ENCODE peak calls at places on chromosomes 1 and 21, in ten cellular contexts. One of them, this sample, is unnamed.

GRCh38 chr1:42658880-42659337 is 686 bp downstream of the PPIH start:
- DNase-seq in fibroblast of lung: peak; percentile 33
- DNase-seq in heart right ventricle: no peak
- DNase-seq in CD8-positive, alpha-beta T cell: no peak
- DNase-seq in fibroblast of villous mesenchyme: peak; percentile 42
- DNase-seq in GM23338: no peak
- DNase-seq in endothelial cell: no peak
- DNase-seq in fibroblast of pulmonary artery: peak; percentile 21
- DNase-seq in HCT116: no peak
- DNase-seq in mucosa of descending colon: no peak
- DNase-seq in this sample: no peak

GRCh38 chr1:65979145-65979544 is 186.4 kb downstream of the PDE4B start:
- DNase-seq in mucosa of descending colon: no peak
- DNase-seq in GM23338: no peak
- DNase-seq in fibroblast of pulmonary artery: peak; percentile 82
- DNase-seq in fibroblast of lung: peak; percentile 70
- DNase-seq in fibroblast of villous mesenchyme: peak; percentile 30
- DNase-seq in CD8-positive, alpha-beta T cell: no peak
- DNase-seq in HCT116: no peak
- DNase-seq in endothelial cell: no peak
- DNase-seq in heart right ventricle: no peak
- DNase-seq in this sample: peak; percentile 20

GRCh38 chr21:38478782-38479181 is 19.5 kb downstream of the ERG start:
- DNase-seq in CD8-positive, alpha-beta T cell: no peak
- DNase-seq in fibroblast of villous mesenchyme: peak; percentile 73
- DNase-seq in fibroblast of lung: peak; percentile 97
- DNase-seq in heart right ventricle: no peak
- DNase-seq in endothelial cell: no peak
- DNase-seq in GM23338: no peak
- DNase-seq in mucosa of descending colon: no peak
- DNase-seq in fibroblast of pulmonary artery: peak; percentile 86
- DNase-seq in HCT116: no peak
- DNase-seq in this sample: no peak

GRCh38 chr1:81712425-81712824 is 88.3 kb upstream of the ADGRL2 start:
- DNase-seq in fibroblast of lung: no peak
- DNase-seq in fibroblast of pulmonary artery: no peak
- DNase-seq in GM23338: no peak
- DNase-seq in fibroblast of villous mesenchyme: no peak
- DNase-seq in endothelial cell: no peak
- DNase-seq in mucosa of descending colon: no peak
- DNase-seq in CD8-positive, alpha-beta T cell: no peak
- DNase-seq in HCT116: no peak
- DNase-seq in heart right ventricle: no peak
- DNase-seq in this sample: no peak

GRCh38 chr21:43289966-43290365 is 121.2 kb downstream of the CRYAA start:
- DNase-seq in CD8-positive, alpha-beta T cell: no peak
- DNase-seq in fibroblast of villous mesenchyme: no peak
- DNase-seq in mucosa of descending colon: peak; percentile 15
- DNase-seq in endothelial cell: no peak
- DNase-seq in fibroblast of pulmonary artery: no peak
- DNase-seq in HCT116: no peak
- DNase-seq in GM23338: no peak
- DNase-seq in fibroblast of lung: no peak
- DNase-seq in heart right ventricle: no peak
- DNase-seq in this sample: no peak

GRCh38 chr1:57162607-57163235 is 196.9 kb upstream of the C8B start:
- DNase-seq in heart right ventricle: peak; percentile 24
- DNase-seq in GM23338: no peak
- DNase-seq in CD8-positive, alpha-beta T cell: no peak
- DNase-seq in mucosa of descending colon: no peak
- DNase-seq in fibroblast of villous mesenchyme: no peak
- DNase-seq in fibroblast of pulmonary artery: no peak
- DNase-seq in endothelial cell: no peak
- DNase-seq in HCT116: no peak
- DNase-seq in fibroblast of lung: no peak
- DNase-seq in this sample: no peak

GRCh38 chr1:35136780-35137179 is 56.2 kb downstream of the SFPQ start:
- DNase-seq in mucosa of descending colon: no peak
- DNase-seq in fibroblast of villous mesenchyme: no peak
- DNase-seq in heart right ventricle: no peak
- DNase-seq in fibroblast of lung: no peak
- DNase-seq in HCT116: no peak
- DNase-seq in CD8-positive, alpha-beta T cell: no peak
- DNase-seq in GM23338: no peak
- DNase-seq in endothelial cell: no peak
- DNase-seq in fibroblast of pulmonary artery: no peak
- DNase-seq in this sample: no peak

GRCh38 chr1:212221801-212222200 is 63.4 kb upstream of the PPP2R5A start:
- DNase-seq in CD8-positive, alpha-beta T cell: no peak
- DNase-seq in GM23338: no peak
- DNase-seq in endothelial cell: no peak
- DNase-seq in mucosa of descending colon: no peak
- DNase-seq in fibroblast of lung: peak; percentile 31
- DNase-seq in heart right ventricle: no peak
- DNase-seq in HCT116: no peak
- DNase-seq in fibroblast of pulmonary artery: peak; percentile 51
- DNase-seq in fibroblast of villous mesenchyme: peak; percentile 36
- DNase-seq in this sample: no peak

GRCh38 chr21:33127154-33127893 is 57.4 kb downstream of the OLIG1 start:
- DNase-seq in mucosa of descending colon: no peak
- DNase-seq in endothelial cell: peak; percentile 88
- DNase-seq in fibroblast of lung: peak; percentile 44
- DNase-seq in GM23338: peak; percentile 91
- DNase-seq in HCT116: peak; percentile 48
- DNase-seq in fibroblast of pulmonary artery: peak; percentile 67
- DNase-seq in heart right ventricle: peak; percentile 53
- DNase-seq in CD8-positive, alpha-beta T cell: peak; percentile 49
- DNase-seq in fibroblast of villous mesenchyme: peak; percentile 66
- DNase-seq in this sample: peak; percentile 89

GRCh38 chr1:1873186-1873585 is 17.7 kb downstream of the GNB1 start:
- DNase-seq in GM23338: no peak
- DNase-seq in mucosa of descending colon: peak; percentile 71
- DNase-seq in fibroblast of pulmonary artery: no peak
- DNase-seq in fibroblast of lung: no peak
- DNase-seq in CD8-positive, alpha-beta T cell: no peak
- DNase-seq in endothelial cell: no peak
- DNase-seq in fibroblast of villous mesenchyme: no peak
- DNase-seq in heart right ventricle: peak; percentile 84
- DNase-seq in HCT116: no peak
- DNase-seq in this sample: no peak

GRCh38 chr1:212915245-212916091 is 34.9 kb upstream of the VASH2 start:
- DNase-seq in fibroblast of pulmonary artery: peak; percentile 81
- DNase-seq in mucosa of descending colon: no peak
- DNase-seq in heart right ventricle: peak; percentile 36
- DNase-seq in CD8-positive, alpha-beta T cell: no peak
- DNase-seq in HCT116: no peak
- DNase-seq in GM23338: peak; percentile 83
- DNase-seq in endothelial cell: peak; percentile 20
- DNase-seq in fibroblast of lung: peak; percentile 51
- DNase-seq in fibroblast of villous mesenchyme: peak; percentile 69
- DNase-seq in this sample: no peak

GRCh38 chr1:8816306-8816705 is 1.1 kb downstream of the RERE start:
- DNase-seq in endothelial cell: no peak
- DNase-seq in fibroblast of pulmonary artery: peak; percentile 61
- DNase-seq in CD8-positive, alpha-beta T cell: no peak
- DNase-seq in heart right ventricle: no peak
- DNase-seq in mucosa of descending colon: no peak
- DNase-seq in fibroblast of villous mesenchyme: peak; percentile 61
- DNase-seq in GM23338: no peak
- DNase-seq in HCT116: no peak
- DNase-seq in fibroblast of lung: peak; percentile 60
- DNase-seq in this sample: no peak

GRCh38 chr1:8816831-8817412 is 518 bp downstream of the RERE start:
- DNase-seq in mucosa of descending colon: peak; percentile 66
- DNase-seq in fibroblast of lung: peak; percentile 23
- DNase-seq in endothelial cell: peak; percentile 26
- DNase-seq in fibroblast of villous mesenchyme: peak; percentile 26
- DNase-seq in GM23338: peak; percentile 54
- DNase-seq in HCT116: no peak
- DNase-seq in CD8-positive, alpha-beta T cell: peak; percentile 15
- DNase-seq in fibroblast of pulmonary artery: no peak
- DNase-seq in heart right ventricle: no peak
- DNase-seq in this sample: peak; percentile 38

GRCh38 chr1:8815582-8816285 is 1.7 kb downstream of the RERE start:
- DNase-seq in endothelial cell: peak; percentile 17
- DNase-seq in mucosa of descending colon: no peak
- DNase-seq in HCT116: no peak
- DNase-seq in heart right ventricle: no peak
- DNase-seq in CD8-positive, alpha-beta T cell: no peak
- DNase-seq in fibroblast of lung: peak; percentile 53
- DNase-seq in fibroblast of villous mesenchyme: peak; percentile 27
- DNase-seq in GM23338: no peak
- DNase-seq in fibroblast of pulmonary artery: peak; percentile 67
- DNase-seq in this sample: no peak

GRCh38 chr1:8818325-8818775 is 910 bp upstream of the RERE start:
- DNase-seq in fibroblast of pulmonary artery: peak; percentile 89
- DNase-seq in CD8-positive, alpha-beta T cell: no peak
- DNase-seq in mucosa of descending colon: no peak
- DNase-seq in heart right ventricle: peak; percentile 51
- DNase-seq in fibroblast of lung: peak; percentile 75
- DNase-seq in HCT116: peak; percentile 42
- DNase-seq in GM23338: no peak
- DNase-seq in fibroblast of villous mesenchyme: peak; percentile 80
- DNase-seq in endothelial cell: no peak
- DNase-seq in this sample: no peak

GRCh38 chr1:8817413-8818324 is at the start of gene RERE:
- DNase-seq in HCT116: peak; percentile 78
- DNase-seq in endothelial cell: peak; percentile 99
- DNase-seq in GM23338: peak; percentile 93
- DNase-seq in heart right ventricle: peak; percentile 93
- DNase-seq in CD8-positive, alpha-beta T cell: peak; percentile 95
- DNase-seq in fibroblast of villous mesenchyme: peak; percentile 97
- DNase-seq in fibroblast of pulmonary artery: peak; percentile 94
- DNase-seq in fibroblast of lung: peak; percentile 92
- DNase-seq in mucosa of descending colon: peak; percentile 94
- DNase-seq in this sample: peak; percentile 97
- TF ChIP-seq CTCF in HCT116: no peak
- TF ChIP-seq CTCF in endothelial cell: no peak
- TF ChIP-seq CTCF in GM23338: no peak
- TF ChIP-seq CTCF in heart right ventricle: peak; percentile 6
- TF ChIP-seq CTCF in CD8-positive, alpha-beta T cell: no peak
- TF ChIP-seq CTCF in fibroblast of villous mesenchyme: no peak
- TF ChIP-seq CTCF in fibroblast of pulmonary artery: no peak
- TF ChIP-seq CTCF in fibroblast of lung: no peak
- TF ChIP-seq CTCF in mucosa of descending colon: no peak
- TF ChIP-seq CTCF in this sample: no peak

GRCh38 chr21:36686955-36687354 is 12.0 kb upstream of the SIM2 start:
- DNase-seq in HCT116: no peak
- DNase-seq in heart right ventricle: no peak
- DNase-seq in mucosa of descending colon: no peak
- DNase-seq in fibroblast of villous mesenchyme: no peak
- DNase-seq in fibroblast of pulmonary artery: no peak
- DNase-seq in CD8-positive, alpha-beta T cell: no peak
- DNase-seq in endothelial cell: no peak
- DNase-seq in GM23338: no peak
- DNase-seq in fibroblast of lung: no peak
- DNase-seq in this sample: no peak

GRCh38 chr21:36689324-36689723 is 9.6 kb upstream of the SIM2 start:
- DNase-seq in heart right ventricle: no peak
- DNase-seq in endothelial cell: no peak
- DNase-seq in HCT116: no peak
- DNase-seq in fibroblast of pulmonary artery: no peak
- DNase-seq in fibroblast of lung: no peak
- DNase-seq in CD8-positive, alpha-beta T cell: no peak
- DNase-seq in GM23338: no peak
- DNase-seq in fibroblast of villous mesenchyme: no peak
- DNase-seq in mucosa of descending colon: no peak
- DNase-seq in this sample: no peak

GRCh38 chr21:36688324-36688723 is 10.6 kb upstream of the SIM2 start:
- DNase-seq in GM23338: no peak
- DNase-seq in mucosa of descending colon: no peak
- DNase-seq in fibroblast of lung: no peak
- DNase-seq in fibroblast of villous mesenchyme: no peak
- DNase-seq in fibroblast of pulmonary artery: no peak
- DNase-seq in CD8-positive, alpha-beta T cell: no peak
- DNase-seq in HCT116: no peak
- DNase-seq in heart right ventricle: no peak
- DNase-seq in endothelial cell: no peak
- DNase-seq in this sample: no peak

GRCh38 chr21:36681117-36681631 is 17.7 kb upstream of the SIM2 start:
- DNase-seq in fibroblast of pulmonary artery: no peak
- DNase-seq in mucosa of descending colon: no peak
- DNase-seq in endothelial cell: no peak
- DNase-seq in CD8-positive, alpha-beta T cell: no peak
- DNase-seq in heart right ventricle: no peak
- DNase-seq in fibroblast of villous mesenchyme: no peak
- DNase-seq in fibroblast of lung: no peak
- DNase-seq in GM23338: no peak
- DNase-seq in HCT116: no peak
- DNase-seq in this sample: no peak

GRCh38 chr21:36684957-36685714 is 13.8 kb upstream of the SIM2 start:
- DNase-seq in fibroblast of lung: no peak
- DNase-seq in GM23338: no peak
- DNase-seq in fibroblast of villous mesenchyme: no peak
- DNase-seq in fibroblast of pulmonary artery: no peak
- DNase-seq in CD8-positive, alpha-beta T cell: no peak
- DNase-seq in heart right ventricle: peak; percentile 32
- DNase-seq in mucosa of descending colon: no peak
- DNase-seq in HCT116: no peak
- DNase-seq in endothelial cell: no peak
- DNase-seq in this sample: no peak
- TF ChIP-seq CTCF in fibroblast of lung: no peak
- TF ChIP-seq CTCF in GM23338: no peak
- TF ChIP-seq CTCF in fibroblast of villous mesenchyme: no peak
- TF ChIP-seq CTCF in fibroblast of pulmonary artery: no peak
- TF ChIP-seq CTCF in CD8-positive, alpha-beta T cell: no peak
- TF ChIP-seq CTCF in heart right ventricle: no peak
- TF ChIP-seq CTCF in mucosa of descending colon: no peak
- TF ChIP-seq CTCF in HCT116: no peak
- TF ChIP-seq CTCF in endothelial cell: no peak
- TF ChIP-seq CTCF in this sample: no peak

DNA sequence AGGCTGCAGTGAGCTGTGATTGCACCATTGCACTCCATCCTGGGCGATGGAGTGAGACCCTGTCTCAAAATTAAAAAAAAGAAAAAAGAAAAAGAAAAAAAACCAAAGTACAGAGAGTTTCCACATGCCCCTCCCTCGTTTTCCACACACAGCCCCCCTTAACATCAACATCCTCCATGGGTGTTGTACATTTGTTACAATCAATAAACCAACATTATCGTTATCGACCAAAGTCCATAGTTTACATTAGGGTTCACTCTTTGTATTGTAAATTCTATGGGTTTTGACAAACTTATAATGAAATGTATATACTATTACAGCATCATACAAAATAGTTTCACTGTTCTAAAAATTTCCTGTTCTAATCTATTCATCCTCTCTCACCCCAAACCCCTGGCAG is 15.9 kb upstream of the TINAGL1 start:
- DNase-seq in heart right ventricle: no peak
- DNase-seq in HCT116: no peak
- DNase-seq in fibroblast of lung: no peak
- DNase-seq in GM23338: no peak
- DNase-seq in fibroblast of pulmonary artery: no peak
- DNase-seq in fibroblast of villous mesenchyme: no peak
- DNase-seq in CD8-positive, alpha-beta T cell: no peak
- DNase-seq in mucosa of descending colon: no peak
- DNase-seq in endothelial cell: no peak
- DNase-seq in this sample: no peak
- TF ChIP-seq CTCF in heart right ventricle: no peak
- TF ChIP-seq CTCF in HCT116: no peak
- TF ChIP-seq CTCF in fibroblast of lung: no peak
- TF ChIP-seq CTCF in GM23338: no peak
- TF ChIP-seq CTCF in fibroblast of pulmonary artery: no peak
- TF ChIP-seq CTCF in fibroblast of villous mesenchyme: no peak
- TF ChIP-seq CTCF in CD8-positive, alpha-beta T cell: no peak
- TF ChIP-seq CTCF in mucosa of descending colon: no peak
- TF ChIP-seq CTCF in endothelial cell: no peak
- TF ChIP-seq CTCF in this sample: no peak

GRCh38 chr1:16913866-16914662 is 7.7 kb upstream of the CROCC start:
- DNase-seq in fibroblast of lung: peak; percentile 90
- DNase-seq in GM23338: peak; percentile 98
- DNase-seq in fibroblast of villous mesenchyme: peak; percentile 95
- DNase-seq in mucosa of descending colon: peak; percentile 96
- DNase-seq in fibroblast of pulmonary artery: peak; percentile 96
- DNase-seq in endothelial cell: peak; percentile 100
- DNase-seq in HCT116: peak; percentile 84
- DNase-seq in heart right ventricle: peak; percentile 89
- DNase-seq in CD8-positive, alpha-beta T cell: peak; percentile 98
- DNase-seq in this sample: peak; percentile 98
- TF ChIP-seq CTCF in fibroblast of lung: no peak
- TF ChIP-seq CTCF in GM23338: peak; percentile 48
- TF ChIP-seq CTCF in fibroblast of villous mesenchyme: no peak
- TF ChIP-seq CTCF in mucosa of descending colon: no peak
- TF ChIP-seq CTCF in fibroblast of pulmonary artery: no peak
- TF ChIP-seq CTCF in endothelial cell: no peak
- TF ChIP-seq CTCF in HCT116: no peak
- TF ChIP-seq CTCF in heart right ventricle: no peak
- TF ChIP-seq CTCF in CD8-positive, alpha-beta T cell: no peak
- TF ChIP-seq CTCF in this sample: peak; percentile 12

This sample was measured in glutamatergic neuron.